ENCODE peak calls at places on chromosomes 11 and 22, in eight cellular contexts. One of them, this sample, is unnamed. For H3K4me1, the result is how much of the 10 kb centered on the place peaks cover.

GRCh38 chr11:116901211-116901610 is 63.8 kb upstream of the APOA1 start:
- DNase-seq in body of pancreas: no peak
- DNase-seq in stomach: no peak
- DNase-seq in prostate gland: no peak
- DNase-seq in thyroid gland: peak
- DNase-seq in tibial nerve: no peak
- DNase-seq in HCT116: no peak
- DNase-seq in A549: no peak
- DNase-seq in this sample: no peak

GRCh38 chr11:96704847-96705246 is 315.0 kb downstream of the JRKL start:
- DNase-seq in body of pancreas: no peak
- DNase-seq in stomach: no peak
- DNase-seq in prostate gland: no peak
- DNase-seq in thyroid gland: no peak
- DNase-seq in tibial nerve: no peak
- DNase-seq in HCT116: no peak
- DNase-seq in A549: no peak
- DNase-seq in this sample: no peak

GRCh38 chr11:129960216-129961214 is 42.1 kb downstream of the PRDM10 start:
- DNase-seq in body of pancreas: no peak
- DNase-seq in stomach: no peak
- DNase-seq in prostate gland: no peak
- DNase-seq in thyroid gland: no peak
- DNase-seq in tibial nerve: no peak
- DNase-seq in HCT116: peak
- DNase-seq in A549: peak
- DNase-seq in this sample: no peak

GRCh38 chr11:72758304-72758689 is 6.1 kb upstream of the ARAP1 start:
- DNase-seq in body of pancreas: no peak
- DNase-seq in stomach: no peak
- DNase-seq in prostate gland: no peak
- DNase-seq in thyroid gland: no peak
- DNase-seq in tibial nerve: no peak
- DNase-seq in HCT116: no peak
- DNase-seq in A549: no peak
- DNase-seq in this sample: no peak

GRCh38 chr11:78265326-78265725 is 76.6 kb downstream of the USP35 start:
- DNase-seq in body of pancreas: no peak
- DNase-seq in stomach: no peak
- DNase-seq in prostate gland: no peak
- DNase-seq in thyroid gland: no peak
- DNase-seq in tibial nerve: no peak
- DNase-seq in HCT116: no peak
- DNase-seq in A549: no peak
- DNase-seq in this sample: no peak

GRCh38 chr11:92259861-92260260 is 35.2 kb downstream of the FAT3 start:
- DNase-seq in body of pancreas: no peak
- DNase-seq in stomach: no peak
- DNase-seq in prostate gland: no peak
- DNase-seq in thyroid gland: no peak
- DNase-seq in tibial nerve: no peak
- DNase-seq in HCT116: no peak
- DNase-seq in A549: no peak
- DNase-seq in this sample: no peak

GRCh38 chr11:109864161-109864661 is 229.0 kb upstream of the ZC3H12C start:
- DNase-seq in body of pancreas: no peak
- DNase-seq in stomach: no peak
- DNase-seq in prostate gland: no peak
- DNase-seq in thyroid gland: no peak
- DNase-seq in tibial nerve: no peak
- DNase-seq in HCT116: peak
- DNase-seq in A549: no peak
- DNase-seq in this sample: no peak

GRCh38 chr11:73414977-73415492 is 38.8 kb downstream of the RELT start:
- DNase-seq in body of pancreas: no peak
- DNase-seq in stomach: no peak
- DNase-seq in prostate gland: no peak
- DNase-seq in thyroid gland: no peak
- DNase-seq in tibial nerve: peak
- DNase-seq in HCT116: no peak
- DNase-seq in A549: no peak
- DNase-seq in this sample: peak

GRCh38 chr11:39220501-39221230 is 2238.8 kb downstream of the LRRC4C start:
- DNase-seq in body of pancreas: no peak
- DNase-seq in stomach: no peak
- DNase-seq in prostate gland: no peak
- DNase-seq in thyroid gland: no peak
- DNase-seq in tibial nerve: no peak
- DNase-seq in HCT116: no peak
- DNase-seq in A549: no peak
- DNase-seq in this sample: no peak

GRCh38 chr11:79276900-79277299 is 163.9 kb downstream of the TENM4 start:
- DNase-seq in body of pancreas: no peak
- DNase-seq in stomach: no peak
- DNase-seq in prostate gland: no peak
- DNase-seq in thyroid gland: no peak
- DNase-seq in tibial nerve: no peak
- DNase-seq in HCT116: no peak
- DNase-seq in A549: no peak
- DNase-seq in this sample: no peak

GRCh38 chr11:102620179-102620578 is 5.0 kb downstream of the MMP20 start:
- DNase-seq in body of pancreas: no peak
- DNase-seq in stomach: no peak
- DNase-seq in prostate gland: no peak
- DNase-seq in thyroid gland: no peak
- DNase-seq in tibial nerve: no peak
- DNase-seq in HCT116: no peak
- DNase-seq in A549: no peak
- DNase-seq in this sample: no peak
- TF ChIP-seq CTCF in body of pancreas: no peak
- TF ChIP-seq CTCF in stomach: no peak
- TF ChIP-seq CTCF in prostate gland: no peak
- TF ChIP-seq CTCF in thyroid gland: no peak
- TF ChIP-seq CTCF in tibial nerve: no peak
- TF ChIP-seq CTCF in HCT116: no peak
- TF ChIP-seq CTCF in A549: no peak
- TF ChIP-seq CTCF in this sample: no peak

GRCh38 chr22:35967046-35967397 is 61.6 kb downstream of the RBFOX2 start:
- DNase-seq in body of pancreas: no peak
- DNase-seq in stomach: no peak
- DNase-seq in prostate gland: no peak
- DNase-seq in thyroid gland: no peak
- DNase-seq in tibial nerve: no peak
- DNase-seq in HCT116: no peak
- DNase-seq in A549: no peak
- DNase-seq in this sample: no peak

GRCh38 chr22:35970601-35971417 is 57.8 kb downstream of the RBFOX2 start:
- DNase-seq in body of pancreas: peak
- DNase-seq in stomach: no peak
- DNase-seq in prostate gland: no peak
- DNase-seq in thyroid gland: peak
- DNase-seq in tibial nerve: no peak
- DNase-seq in HCT116: no peak
- DNase-seq in A549: no peak
- DNase-seq in this sample: no peak

GRCh38 chr22:35973388-35973787 is 55.2 kb downstream of the RBFOX2 start:
- DNase-seq in body of pancreas: peak
- DNase-seq in stomach: no peak
- DNase-seq in prostate gland: no peak
- DNase-seq in thyroid gland: no peak
- DNase-seq in tibial nerve: no peak
- DNase-seq in HCT116: no peak
- DNase-seq in A549: no peak
- DNase-seq in this sample: no peak

GRCh38 chr22:35972559-35972958 is 56.1 kb downstream of the RBFOX2 start:
- DNase-seq in body of pancreas: no peak
- DNase-seq in stomach: no peak
- DNase-seq in prostate gland: no peak
- DNase-seq in thyroid gland: no peak
- DNase-seq in tibial nerve: no peak
- DNase-seq in HCT116: no peak
- DNase-seq in A549: no peak
- DNase-seq in this sample: no peak

GRCh38 chr22:35971418-35972119 is 57.1 kb downstream of the RBFOX2 start:
- DNase-seq in body of pancreas: no peak
- DNase-seq in stomach: no peak
- DNase-seq in prostate gland: no peak
- DNase-seq in thyroid gland: peak
- DNase-seq in tibial nerve: peak
- DNase-seq in HCT116: no peak
- DNase-seq in A549: no peak
- DNase-seq in this sample: peak
- TF ChIP-seq POLR2A in body of pancreas: no peak
- TF ChIP-seq POLR2A in stomach: no peak
- TF ChIP-seq POLR2A in prostate gland: no peak
- TF ChIP-seq POLR2A in thyroid gland: no peak
- TF ChIP-seq POLR2A in tibial nerve: no peak
- TF ChIP-seq POLR2A in HCT116: no peak
- TF ChIP-seq POLR2A in A549: no peak
- TF ChIP-seq POLR2A in this sample: no peak

GRCh38 chr22:37415210-37415609 is 12.1 kb downstream of the ELFN2 start:
- DNase-seq in body of pancreas: no peak
- DNase-seq in stomach: no peak
- DNase-seq in prostate gland: no peak
- DNase-seq in thyroid gland: no peak
- DNase-seq in tibial nerve: no peak
- DNase-seq in HCT116: no peak
- DNase-seq in A549: no peak
- DNase-seq in this sample: no peak

GRCh38 chr22:37412445-37413250 is 14.6 kb downstream of the ELFN2 start:
- DNase-seq in body of pancreas: no peak
- DNase-seq in stomach: no peak
- DNase-seq in prostate gland: no peak
- DNase-seq in thyroid gland: no peak
- DNase-seq in tibial nerve: no peak
- DNase-seq in HCT116: no peak
- DNase-seq in A549: no peak
- DNase-seq in this sample: no peak

GRCh38 chr22:37411655-37412054 is 15.6 kb downstream of the ELFN2 start:
- DNase-seq in body of pancreas: no peak
- DNase-seq in stomach: no peak
- DNase-seq in prostate gland: no peak
- DNase-seq in thyroid gland: no peak
- DNase-seq in tibial nerve: no peak
- DNase-seq in HCT116: no peak
- DNase-seq in A549: no peak
- DNase-seq in this sample: no peak

GRCh38 chr22:37414288-37414687 is 13.0 kb downstream of the ELFN2 start:
- DNase-seq in body of pancreas: no peak
- DNase-seq in stomach: no peak
- DNase-seq in prostate gland: no peak
- DNase-seq in thyroid gland: no peak
- DNase-seq in tibial nerve: no peak
- DNase-seq in HCT116: no peak
- DNase-seq in A549: no peak
- DNase-seq in this sample: no peak

GRCh38 chr22:37413546-37413945 is 13.7 kb downstream of the ELFN2 start:
- DNase-seq in body of pancreas: no peak
- DNase-seq in stomach: no peak
- DNase-seq in prostate gland: no peak
- DNase-seq in thyroid gland: no peak
- DNase-seq in tibial nerve: no peak
- DNase-seq in HCT116: no peak
- DNase-seq in A549: no peak
- DNase-seq in this sample: no peak
- H3K4me1 ChIP-seq in body of pancreas: under half
- H3K4me1 ChIP-seq in stomach: under half
- H3K4me1 ChIP-seq in prostate gland: under half
- H3K4me1 ChIP-seq in thyroid gland: under half
- H3K4me1 ChIP-seq in tibial nerve: under half
- H3K4me1 ChIP-seq in HCT116: under half
- H3K4me1 ChIP-seq in A549: under half
- H3K4me1 ChIP-seq in this sample: under half

DNA sequence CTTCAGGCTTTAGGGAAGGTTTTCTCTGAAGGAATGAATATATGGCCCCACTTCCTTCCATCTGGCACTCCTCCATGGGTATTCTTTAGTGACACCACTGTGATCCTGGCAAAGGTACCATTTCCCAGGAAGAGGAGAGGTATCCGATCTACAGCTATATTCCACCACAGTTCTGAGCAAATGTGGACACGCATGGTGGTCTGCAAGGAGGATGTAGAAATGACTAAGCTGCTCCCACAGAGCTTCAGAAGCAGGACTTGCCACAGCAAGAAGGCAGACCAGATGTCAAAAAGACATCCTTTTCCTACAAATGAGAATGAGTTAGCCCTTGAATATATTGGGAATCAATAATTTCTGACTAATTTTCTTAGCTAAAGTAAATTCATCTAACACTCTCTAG is 45.5 kb downstream of the ARFGAP2 start:
- DNase-seq in body of pancreas: no peak
- DNase-seq in stomach: no peak
- DNase-seq in prostate gland: no peak
- DNase-seq in thyroid gland: no peak
- DNase-seq in tibial nerve: no peak
- DNase-seq in HCT116: no peak
- DNase-seq in A549: no peak
- DNase-seq in this sample: no peak
- TF ChIP-seq CTCF in body of pancreas: no peak
- TF ChIP-seq CTCF in stomach: no peak
- TF ChIP-seq CTCF in prostate gland: no peak
- TF ChIP-seq CTCF in thyroid gland: no peak
- TF ChIP-seq CTCF in tibial nerve: no peak
- TF ChIP-seq CTCF in HCT116: no peak
- TF ChIP-seq CTCF in A549: no peak
- TF ChIP-seq CTCF in this sample: no peak

This sample was measured in ovary.